ENCODE peak calls at places on chromosomes 16 and 17, in six cellular contexts. X, F, T, K, Q and B are unnamed samples.
A peak's percentile ranks its signal among the peaks of the same experiment; 100 is the strongest.

GRCh38 chr17:78960945-78961344 is 18.8 kb downstream of the LGALS3BP start:
- DNase-seq in Q (no peak), K (no peak), X (no peak), T (no peak), F (no peak), B (no peak)

GRCh38 chr17:44119062-44119461 is 4.4 kb downstream of the HDAC5 start:
- DNase-seq in K (no peak), X (no peak), F (no peak), Q (no peak), T (no peak), B (no peak)

GRCh38 chr17:13346081-13346533 is 255.6 kb downstream of the HS3ST3A1 start:
- DNase-seq in X (no peak), K (no peak), Q (no peak), T (no peak), F (peak; percentile 86), B (no peak)

GRCh38 chr16:24838554-24839266 is 7.1 kb upstream of the SLC5A11 start:
- DNase-seq in K (peak; percentile 25), Q (peak; percentile 38), F (peak; percentile 33), X (no peak), T (no peak), B (no peak)

GRCh38 chr17:35809855-35810461 is 674 bp downstream of the TAF15 start:
- DNase-seq in T (no peak), Q (no peak), X (no peak), F (no peak), K (no peak), B (no peak)

GRCh38 chr17:78117027-78117981 is 11.3 kb downstream of the TMC6 start:
- DNase-seq in K (no peak), F (peak; percentile 88), X (peak; percentile 54), Q (peak; percentile 62), T (no peak), B (no peak)

GRCh38 chr17:50649042-50649908 is 14.6 kb downstream of the ABCC3 start:
- DNase-seq in Q (no peak), F (no peak), T (no peak), K (no peak), X (no peak), B (no peak)

GRCh38 chr16:82653550-82654511 is 27.1 kb downstream of the CDH13 start:
- DNase-seq in K (no peak), Q (no peak), T (peak; percentile 24), X (no peak), F (no peak), B (no peak)

GRCh38 chr16:50814541-50814940 is 72.7 kb downstream of the CYLD start:
- DNase-seq in X (no peak), K (peak; percentile 4), Q (no peak), F (no peak), T (no peak), B (no peak)

GRCh38 chr16:9791566-9791965 is 390.7 kb downstream of the GRIN2A start:
- DNase-seq in T (no peak), K (no peak), X (no peak), F (no peak), Q (no peak), B (no peak)

GRCh38 chr17:27996157-27997043 is 46.1 kb upstream of the NLK start:
- DNase-seq in X (no peak), F (no peak), K (no peak), T (no peak), Q (no peak), B (no peak)

GRCh38 chr16:88340755-88341150 is 42.0 kb upstream of the ZNF469 start:
- DNase-seq in T (no peak), Q (no peak), F (no peak), K (no peak), X (no peak), B (no peak)

GRCh38 chr16:48611329-48612137 is 1.6 kb upstream of the N4BP1 start:
- DNase-seq in K (peak; percentile 70), F (peak; percentile 85), Q (no peak), X (no peak), T (peak; percentile 65), B (peak; percentile 41)

GRCh38 chr16:22641030-22641671 is 130.5 kb downstream of the NPIPB5 start:
- DNase-seq in Q (no peak), T (no peak), F (peak; percentile 91), K (no peak), X (peak; percentile 66), B (peak; percentile 63)

GRCh38 chr16:87093804-87094203 is 223.4 kb downstream of the C16orf95 start:
- DNase-seq in F (no peak), K (no peak), T (no peak), X (no peak), Q (no peak), B (no peak)

GRCh38 chr17:28726396-28726911 is 421 bp upstream of the TLCD1 start:
- DNase-seq in Q (peak; percentile 72), K (peak; percentile 85), T (peak; percentile 42), X (peak; percentile 75), F (peak; percentile 94), B (peak; percentile 52)

GRCh38 chr16:85492617-85492957 is 120.5 kb upstream of the GSE1 start:
- DNase-seq in T (no peak), Q (no peak), K (no peak), F (no peak), X (no peak), B (no peak)

GRCh38 chr17:29847118-29847517 is 82.9 kb downstream of the SSH2 start:
- DNase-seq in X (no peak), K (no peak), F (no peak), T (no peak), Q (no peak), B (no peak)

GRCh38 chr16:2720063-2720455 is at the start of gene PRSS27:
- DNase-seq in K (no peak), Q (no peak), T (no peak), F (no peak), X (no peak), B (no peak)

GRCh38 chr16:1828645-1829410 is 1.8 kb downstream of the FAHD1 start:
- DNase-seq in X (no peak), Q (no peak), F (no peak), K (peak; percentile 59), T (no peak), B (no peak)

GRCh38 chr17:35189291-35189690 is 4.9 kb downstream of the SLC35G3 start:
- DNase-seq in K (no peak), F (no peak), Q (no peak), X (no peak), T (no peak), B (no peak)

GRCh38 chr17:15185625-15185991 is 79.5 kb downstream of the PMP22 start:
- DNase-seq in Q (peak; percentile 80), X (no peak), K (peak; percentile 20), F (no peak), T (no peak), B (no peak)

DNA sequence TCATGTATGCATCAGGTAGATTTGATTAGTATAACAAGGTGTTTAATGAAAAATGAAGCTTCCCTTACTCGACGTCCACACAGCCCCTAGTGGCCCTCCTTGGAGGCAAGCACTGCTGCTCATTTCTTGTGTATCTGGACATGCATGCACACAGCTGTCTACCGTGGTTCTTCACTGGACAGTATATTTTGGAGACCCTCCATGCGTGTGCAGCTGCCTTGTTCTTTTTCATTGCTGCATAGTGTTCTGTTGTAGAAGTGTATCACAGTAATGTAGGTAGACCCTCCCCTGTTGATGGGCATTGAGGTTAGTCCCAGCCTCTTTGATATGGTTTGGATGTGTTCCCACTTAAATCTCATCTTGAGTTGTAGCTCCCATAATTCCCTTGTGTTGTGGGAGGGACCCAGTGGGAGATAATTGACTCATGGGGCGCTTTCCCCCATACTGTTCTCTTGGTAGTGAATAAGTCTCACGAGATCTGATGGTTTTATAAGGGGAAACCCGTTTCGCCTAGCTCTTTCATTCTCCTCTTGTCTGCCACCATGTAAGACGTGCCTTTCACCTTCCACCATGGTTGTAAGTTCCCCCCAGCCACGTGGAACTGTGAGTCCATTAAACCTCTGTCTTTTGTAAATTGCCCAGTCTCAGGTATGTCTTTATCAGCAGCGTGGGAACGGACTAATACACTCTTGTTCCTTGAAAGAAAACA is 6.3 kb downstream of the CMIP start:
- DNase-seq in K (no peak), F (no peak), X (no peak), Q (no peak), T (no peak), B (no peak)
- TF ChIP-seq CTCF in K (no peak), F (peak; percentile 48), X (no peak), Q (no peak), T (no peak), B (no peak)

DNA sequence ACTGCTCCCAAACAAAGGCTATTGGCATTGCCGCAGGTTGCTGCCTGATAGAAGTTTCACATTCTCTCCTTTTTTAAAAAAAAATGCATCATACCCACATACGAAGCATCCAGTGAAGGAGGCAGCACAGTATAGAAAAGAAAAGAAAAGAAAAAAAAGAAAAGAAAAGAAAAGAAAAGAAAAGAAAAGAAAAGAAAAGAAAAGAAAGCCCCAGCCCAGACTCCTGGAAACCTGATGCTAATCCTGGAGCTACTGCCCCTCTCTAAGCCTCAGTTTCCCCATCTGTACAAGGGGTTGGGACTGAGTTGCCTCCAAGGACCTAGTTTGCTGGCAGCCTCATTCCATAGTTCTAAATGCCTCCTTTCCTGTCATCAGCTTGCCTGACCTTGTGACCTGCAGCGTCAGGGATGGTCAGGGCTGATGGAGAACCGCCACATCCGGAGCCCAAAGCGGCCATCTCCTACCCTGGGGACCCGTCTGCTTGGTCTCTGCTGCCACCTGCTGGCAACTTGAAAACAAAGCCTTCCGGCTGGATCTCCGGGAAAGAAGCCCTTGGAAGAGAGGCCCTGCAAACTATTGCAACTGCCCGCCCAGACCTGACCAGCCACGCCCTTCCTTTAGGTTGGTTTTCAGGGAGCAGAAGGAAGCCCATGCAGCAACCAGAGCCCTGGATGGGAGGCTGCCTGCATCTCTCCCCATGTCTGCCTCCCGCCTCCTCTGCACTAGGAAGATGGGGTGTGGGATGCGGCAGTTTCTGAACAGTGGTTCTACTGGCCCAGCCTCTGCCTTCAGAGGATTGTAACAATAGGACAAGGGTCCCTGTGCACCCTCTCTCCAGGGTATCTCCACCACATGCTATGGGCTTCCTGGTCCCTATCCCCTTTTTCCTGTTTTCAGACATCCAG is 13.0 kb downstream of the AIPL1 start:
- DNase-seq in K (peak; percentile 80), F (peak; percentile 98), Q (peak; percentile 74), T (peak; percentile 47), X (peak; percentile 92), B (peak; percentile 89)
- TF ChIP-seq CTCF in K (peak; percentile 73), F (peak; percentile 89), Q (peak; percentile 79), T (peak; percentile 68), X (peak; percentile 84), B (peak; percentile 93)

DNA sequence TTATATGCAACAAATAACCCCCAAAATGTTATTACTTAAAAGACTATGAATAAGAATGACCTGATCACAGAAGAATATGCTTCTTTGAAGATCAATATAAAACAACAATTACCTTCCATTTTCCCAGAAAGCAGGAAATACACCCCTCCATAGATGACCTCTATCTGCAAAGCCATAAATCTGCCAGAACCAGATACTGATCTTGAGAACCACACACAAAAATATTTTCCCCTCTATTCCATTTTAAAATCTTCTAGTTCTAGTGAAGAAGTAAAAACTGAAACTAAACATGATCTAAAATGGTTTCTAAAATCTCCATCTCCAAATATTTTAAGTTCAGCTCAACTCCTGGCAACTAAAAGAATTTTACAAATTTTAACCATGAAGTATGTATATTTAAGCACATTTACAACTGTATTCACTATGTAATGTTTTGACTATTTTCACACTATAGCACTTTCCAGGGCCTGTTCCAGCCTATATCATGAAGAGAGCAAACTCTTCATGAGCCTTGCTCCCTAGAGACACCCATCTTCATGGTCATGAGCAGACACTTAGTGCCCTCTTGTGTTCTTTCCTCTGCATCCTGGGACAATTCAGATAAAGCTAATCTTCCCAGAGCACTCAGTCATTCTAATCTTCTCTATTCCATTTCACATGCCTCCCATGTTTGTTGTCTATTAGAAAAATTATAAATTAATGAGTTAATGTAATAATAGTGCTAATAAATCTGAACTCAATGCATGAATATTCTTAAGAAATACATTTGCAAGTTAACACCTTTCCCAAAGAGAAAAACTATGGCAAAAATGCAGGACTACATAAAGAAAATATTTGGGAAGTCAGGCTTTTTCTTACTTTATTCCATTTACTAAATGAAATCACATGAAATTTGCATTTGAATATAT is 87.0 kb downstream of the HELZ start:
- DNase-seq in F (no peak), Q (no peak), T (no peak), X (no peak), K (no peak), B (no peak)
- TF ChIP-seq CTCF in F (peak; percentile 70), Q (no peak), T (no peak), X (no peak), K (peak; percentile 16), B (no peak)

GRCh38 chr17:55549140-55549539 is 37.9 kb upstream of the SMIM36 start:
- DNase-seq in X (no peak), F (peak; percentile 77), K (no peak), T (no peak), Q (no peak), B (no peak)
- TF ChIP-seq CTCF in X (no peak), F (peak; percentile 77), K (no peak), T (no peak), Q (no peak), B (peak; percentile 30)